ENCODE peak calls at places on chromosomes 2 and 18, in six cellular contexts. J is GM12892, L is K562, P is HepG2, Z is SK-N-SH, F is H1. O is an unnamed sample.

GRCh38 chr18:48007955-48008701 is 77.7 kb upstream of the SMAD2 start:
- DNase-seq in Z (peak), P (peak), L (peak), J (peak), F (peak), O (peak)

GRCh38 chr2:232976666-232977437 is 36.2 kb downstream of the NGEF start:
- DNase-seq in Z (no peak), L (no peak), P (no peak), J (no peak), F (no peak), O (no peak)

GRCh38 chr2:47016172-47016913 is 100.7 kb upstream of the MCFD2 start:
- DNase-seq in L (peak), Z (no peak), F (peak), P (no peak), J (no peak), O (no peak)

GRCh38 chr2:113977660-113978523 is 88.0 kb downstream of the ACTR3 start:
- DNase-seq in J (no peak), Z (no peak), F (no peak), L (no peak), P (peak), O (no peak)

GRCh38 chr2:3986063-3986462 is 282.7 kb downstream of the DCDC2C start:
- DNase-seq in Z (no peak), F (no peak), J (no peak), L (no peak), P (no peak), O (no peak)

GRCh38 chr2:96205888-96206287 is 2.7 kb downstream of the STARD7 start:
- DNase-seq in Z (no peak), F (no peak), J (no peak), L (no peak), P (no peak), O (no peak)

GRCh38 chr2:171509945-171510731 is 12.1 kb upstream of the CYBRD1 start:
- DNase-seq in Z (no peak), J (no peak), F (no peak), P (no peak), L (no peak), O (peak)

GRCh38 chr2:24432121-24432520 is 58.9 kb upstream of the NCOA1 start:
- DNase-seq in J (no peak), P (no peak), L (no peak), F (no peak), Z (no peak), O (no peak)

GRCh38 chr2:107358921-107359320 is 467.8 kb upstream of the RGPD4 start:
- DNase-seq in P (no peak), L (no peak), Z (no peak), F (no peak), J (no peak), O (no peak)

GRCh38 chr2:43169987-43170732 is 56.2 kb downstream of the ZFP36L2 start:
- DNase-seq in L (peak), Z (peak), J (peak), F (no peak), P (no peak), O (peak)

GRCh38 chr2:234670052-234670451 is 173.2 kb upstream of the ARL4C start:
- DNase-seq in F (no peak), P (no peak), J (no peak), L (no peak), Z (no peak), O (no peak)

GRCh38 chr18:73908323-73908722 is 239.3 kb downstream of the FBXO15 start:
- DNase-seq in J (no peak), L (no peak), Z (no peak), F (no peak), P (no peak), O (no peak)

GRCh38 chr2:219416233-219416598 is 2.0 kb upstream of the DES start:
- DNase-seq in F (no peak), J (no peak), Z (no peak), P (no peak), L (no peak), O (no peak)

GRCh38 chr2:23293756-23294155 is 91.2 kb upstream of the KLHL29 start:
- DNase-seq in L (no peak), J (no peak), Z (no peak), P (no peak), F (no peak), O (no peak)

GRCh38 chr2:222609391-222609790 is 46.5 kb downstream of the FARSB start:
- DNase-seq in P (no peak), Z (no peak), J (no peak), L (no peak), F (no peak), O (no peak)

GRCh38 chr2:66058675-66059074 is 376.2 kb upstream of the MEIS1 start:
- DNase-seq in F (no peak), J (no peak), P (no peak), L (no peak), Z (no peak), O (no peak)

GRCh38 chr2:75403991-75404428 is 156.7 kb downstream of the EVA1A start:
- DNase-seq in P (peak), L (peak), Z (peak), F (peak), J (no peak), O (no peak)

GRCh38 chr2:152505495-152505906 is 170.5 kb downstream of the FMNL2 start:
- DNase-seq in P (no peak), L (peak), Z (no peak), F (no peak), J (no peak), O (no peak)

GRCh38 chr2:161990741-161991140 is 83.3 kb downstream of the DPP4 start:
- DNase-seq in L (no peak), J (no peak), P (peak), F (no peak), Z (no peak), O (no peak)

GRCh38 chr2:105593221-105593967 is 151.3 kb upstream of the NCK2 start:
- DNase-seq in P (no peak), F (no peak), L (no peak), Z (no peak), J (no peak), O (no peak)

GRCh38 chr2:43341959-43342757 is 115.8 kb upstream of the ZFP36L2 start:
- DNase-seq in Z (no peak), L (no peak), F (no peak), P (no peak), J (no peak), O (no peak)

GRCh38 chr2:236665572-236666118 is 96.0 kb downstream of the ACKR3 start:
- DNase-seq in F (no peak), P (no peak), Z (no peak), L (no peak), J (no peak), O (no peak)

GRCh38 chr2:63742592-63742991 is 99.1 kb upstream of the UGP2 start:
- DNase-seq in P (no peak), J (no peak), L (no peak), F (no peak), Z (no peak), O (no peak)

GRCh38 chr2:99602475-99602874 is 112.7 kb upstream of the REV1 start:
- DNase-seq in Z (no peak), P (no peak), F (no peak), J (no peak), L (no peak), O (no peak)

GRCh38 chr2:205776720-205777119 is 94.4 kb downstream of the NRP2 start:
- DNase-seq in L (no peak), Z (no peak), J (no peak), F (no peak), P (no peak), O (no peak)

GRCh38 chr2:88818381-88818780 is 126.9 kb downstream of the RPIA start:
- DNase-seq in J (no peak), Z (no peak), P (no peak), L (no peak), F (no peak), O (no peak)

GRCh38 chr2:189115126-189115525 is 64.4 kb downstream of the COL5A2 start:
- DNase-seq in L (no peak), Z (no peak), P (no peak), J (no peak), F (no peak), O (no peak)

GRCh38 chr2:197309369-197310231 is 980 bp downstream of the ANKRD44 start:
- DNase-seq in P (no peak), Z (peak), J (peak), L (no peak), F (no peak), O (no peak)

GRCh38 chr2:219408101-219409030 is 9.8 kb upstream of the DES start:
- DNase-seq in Z (no peak), J (no peak), P (no peak), L (no peak), F (no peak), O (no peak)

GRCh38 chr2:70779911-70780580 is 10.4 kb downstream of the FIGLA start:
- DNase-seq in P (no peak), L (no peak), F (no peak), Z (no peak), J (no peak), O (no peak)

GRCh38 chr2:46981662-46982351 is 66.2 kb upstream of the MCFD2 start:
- DNase-seq in F (no peak), L (no peak), J (no peak), P (peak), Z (no peak), O (no peak)

GRCh38 chr2:173693164-173693563 is 272.0 kb downstream of the SP3 start:
- DNase-seq in Z (no peak), J (no peak), F (no peak), P (no peak), L (no peak), O (no peak)

GRCh38 chr2:166091439-166091838 is 36.4 kb downstream of the SCN1A start:
- DNase-seq in F (no peak), Z (no peak), P (no peak), J (no peak), L (no peak), O (no peak)

GRCh38 chr18:25349926-25350560 is 1.9 kb downstream of the ZNF521 start:
- DNase-seq in J (no peak), F (no peak), Z (peak), P (no peak), L (no peak), O (no peak)

GRCh38 chr2:69454976-69455375 is 17.7 kb upstream of the NFU1 start:
- DNase-seq in P (no peak), J (no peak), L (no peak), F (no peak), Z (no peak), O (no peak)

GRCh38 chr2:69450735-69451416 is 13.6 kb upstream of the NFU1 start:
- DNase-seq in F (peak), P (no peak), Z (no peak), L (no peak), J (no peak), O (no peak)

GRCh38 chr2:69452687-69453086 is 15.5 kb upstream of the NFU1 start:
- DNase-seq in Z (no peak), F (no peak), J (no peak), P (no peak), L (no peak), O (no peak)

GRCh38 chr2:69453475-69454129 is 16.4 kb upstream of the NFU1 start:
- DNase-seq in L (no peak), P (no peak), Z (peak), F (no peak), J (peak), O (peak)

GRCh38 chr2:69449906-69450305 is 12.7 kb upstream of the NFU1 start:
- DNase-seq in P (no peak), L (no peak), Z (no peak), F (no peak), J (no peak), O (no peak)
- TF ChIP-seq TAF1 in P (no peak), L (no peak), Z (no peak), F (no peak), J (no peak), O (no peak)

GRCh38 chr2:142100139-142100873 is 30.5 kb downstream of the LRP1B start:
- DNase-seq in J (no peak), P (no peak), L (no peak), F (no peak), Z (no peak), O (no peak)
- TF ChIP-seq POLR2AphosphoS5 in J (no peak), P (no peak), L (no peak), F (no peak), Z (peak), O (no peak)

DNA sequence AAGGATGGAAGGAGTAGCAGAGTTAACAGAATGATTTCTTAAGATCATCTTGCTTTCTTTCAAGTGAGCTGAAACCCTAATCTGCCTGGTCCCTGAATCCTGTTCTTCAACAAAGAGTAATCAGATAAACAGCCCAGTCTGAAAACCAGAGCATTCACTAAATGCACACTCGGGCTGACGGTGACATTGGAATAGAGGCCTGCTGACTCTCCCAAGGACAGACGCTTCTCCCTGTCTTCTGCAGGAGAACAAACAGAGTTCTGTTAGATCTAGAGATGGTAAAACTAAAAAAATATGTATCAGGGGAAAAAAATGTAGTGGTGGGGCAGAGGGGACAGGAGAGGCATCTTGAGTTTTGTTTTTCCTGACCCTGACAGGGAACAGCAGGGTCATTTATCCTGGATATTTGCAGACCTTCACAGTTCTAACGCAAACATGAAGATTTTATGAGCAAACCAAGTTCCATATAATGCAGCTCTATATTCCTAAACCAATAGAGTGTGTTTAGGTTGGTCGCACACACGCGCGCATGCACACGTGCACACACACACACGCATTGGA is 7.3 kb downstream of the MATN3 start:
- DNase-seq in Z (peak), P (peak), F (no peak), J (no peak), L (no peak), O (no peak)
- TF ChIP-seq TAF1 in Z (no peak), P (no peak), F (no peak), J (no peak), L (no peak), O (no peak)

GRCh38 chr2:208531361-208531760 is 124.8 kb downstream of the PTH2R start:
- DNase-seq in J (no peak), Z (no peak), F (no peak), L (no peak), P (no peak), O (no peak)
- TF ChIP-seq POLR2AphosphoS5 in J (no peak), Z (no peak), F (no peak), L (no peak), P (no peak), O (no peak)

GRCh38 chr2:9799729-9800632 is 43.3 kb upstream of the TAF1B start:
- DNase-seq in F (peak), Z (peak), P (peak), L (peak), J (peak), O (peak)

GRCh38 chr2:9799011-9799596 is 44.2 kb upstream of the TAF1B start:
- DNase-seq in J (no peak), Z (no peak), P (peak), F (no peak), L (no peak), O (no peak)

GRCh38 chr2:9802576-9802993 is 40.7 kb upstream of the TAF1B start:
- DNase-seq in F (no peak), P (no peak), Z (peak), J (no peak), L (no peak), O (no peak)

GRCh38 chr2:9800639-9800974 is 42.7 kb upstream of the TAF1B start:
- DNase-seq in P (no peak), F (no peak), L (no peak), Z (no peak), J (no peak), O (no peak)

GRCh38 chr2:9800975-9801723 is 42.1 kb upstream of the TAF1B start:
- DNase-seq in Z (no peak), L (peak), J (peak), P (peak), F (no peak), O (no peak)
- TF ChIP-seq TAF1 in Z (no peak), L (no peak), J (no peak), P (peak), F (no peak), O (no peak)

DNA sequence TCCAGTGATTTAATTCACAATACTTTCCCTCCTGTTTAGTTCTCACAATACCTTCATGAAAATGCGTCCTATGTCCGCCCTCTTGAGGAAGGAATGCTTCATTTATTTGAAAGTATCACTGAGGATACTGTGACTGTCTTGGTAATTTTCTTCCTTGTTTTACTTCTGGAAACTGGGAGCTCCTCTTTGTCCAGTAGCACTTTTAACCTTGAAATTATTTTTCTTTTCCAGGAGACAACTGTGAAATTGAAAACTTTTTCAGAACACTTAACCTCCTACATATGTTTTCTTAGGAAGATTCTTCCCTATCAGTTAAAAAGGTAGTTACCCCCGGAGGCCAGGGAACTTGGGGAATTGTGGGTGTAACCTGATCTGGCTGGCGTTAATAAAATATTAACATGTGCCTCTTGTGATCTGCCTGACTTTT is 58.9 kb upstream of the STON1 start:
- DNase-seq in F (no peak), P (peak), Z (peak), L (peak), J (no peak), O (no peak)
- TF ChIP-seq POLR2AphosphoS5 in F (no peak), P (no peak), Z (no peak), L (no peak), J (no peak), O (no peak)

DNA sequence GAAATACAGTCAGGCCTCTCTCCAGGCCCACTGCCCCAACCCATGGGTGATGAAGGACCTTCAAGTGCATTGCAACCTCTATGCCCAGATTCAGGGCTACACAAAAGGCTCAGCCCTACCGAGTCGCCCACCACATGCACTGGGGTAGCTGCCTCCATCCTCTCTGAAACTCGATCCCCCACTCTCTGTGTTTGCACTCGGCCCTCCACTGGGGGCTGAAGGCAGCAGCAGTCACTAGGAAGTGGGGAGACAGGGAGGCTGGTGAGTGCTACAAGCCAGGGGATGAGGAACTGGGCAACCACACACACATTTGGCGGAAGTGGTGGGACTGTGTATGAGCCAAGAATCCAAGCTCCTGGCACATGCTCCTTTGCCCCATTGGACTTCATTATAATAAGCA is 94.6 kb downstream of the CERS6 start:
- DNase-seq in P (no peak), Z (no peak), F (peak), J (no peak), L (no peak), O (no peak)
- TF ChIP-seq TAF1 in P (no peak), Z (no peak), F (no peak), J (no peak), L (no peak), O (no peak)

O was measured in GM12891.